ENCODE peak calls at places on chromosomes 4 and X, in ten cellular contexts. P, D, I, M, Y, A, C, B, X and F are unnamed samples.

GRCh38 chr4:27024807-27025206 is 164.2 kb downstream of the STIM2 start:
- DNase-seq in B (no peak), I (no peak), Y (no peak), D (no peak), X (no peak), C (no peak), M (no peak), P (no peak), A (no peak), F (no peak)

GRCh38 chrX:15320297-15320696 is 4.9 kb upstream of the ASB11 start:
- DNase-seq in D (no peak), C (no peak), P (no peak), I (no peak), Y (no peak), X (no peak), M (no peak), A (no peak), B (no peak), F (no peak)

GRCh38 chr4:59455751-59456150 is 1744.4 kb upstream of the ADGRL3 start:
- DNase-seq in P (no peak), D (no peak), Y (peak), C (no peak), X (no peak), B (no peak), A (no peak), I (peak), M (no peak), F (no peak)

GRCh38 chr4:82360298-82361177 is 13.3 kb downstream of the HNRNPD start:
- DNase-seq in I (peak), M (peak), X (peak), P (no peak), Y (peak), A (no peak), C (no peak), D (no peak), B (peak), F (no peak)

GRCh38 chrX:39052751-39053150 is 251.5 kb downstream of the MID1IP1 start:
- DNase-seq in Y (no peak), X (no peak), P (no peak), B (no peak), I (no peak), A (no peak), C (no peak), M (no peak), D (no peak), F (no peak)

GRCh38 chrX:14347523-14347922 is 181.8 kb upstream of the GLRA2 start:
- DNase-seq in A (no peak), X (no peak), I (no peak), M (no peak), B (no peak), D (no peak), C (no peak), Y (no peak), P (no peak), F (no peak)

GRCh38 chrX:130015181-130015580 is 32.7 kb downstream of the BCORL1 start:
- DNase-seq in C (no peak), X (no peak), B (no peak), D (no peak), A (no peak), P (no peak), I (no peak), M (no peak), Y (no peak), F (no peak)

GRCh38 chrX:1465261-1466231 is 12.8 kb upstream of the ASMTL start:
- DNase-seq in P (peak), C (peak), D (no peak), B (no peak), A (no peak), I (peak), M (no peak), Y (no peak), X (no peak), F (peak)

GRCh38 chrX:71547339-71547738 is 14.4 kb downstream of the OGT start:
- DNase-seq in M (no peak), X (no peak), Y (no peak), B (no peak), C (no peak), I (no peak), P (no peak), D (no peak), A (no peak), F (no peak)

GRCh38 chr4:83535520-83535944 is 376 bp upstream of the GPAT3 start:
- DNase-seq in Y (peak), D (peak), A (peak), I (peak), C (no peak), X (peak), M (peak), P (peak), B (peak), F (peak)